ENCODE peak calls at places on chromosomes 13 and 19, in four cellular contexts. I is tibial artery, V is Panc1, N is breast epithelium. Y is an unnamed sample. For H3K4me1, the result is how much of the 10 kb centered on the place peaks cover.

GRCh38 chr13:112103971-112104872 is 37.3 kb downstream of the SOX1 start:
- DNase-seq in I (no peak), V (no peak), N (no peak), Y (peak)

GRCh38 chr19:16869331-16869972 is 19.3 kb upstream of the F2RL3 start:
- DNase-seq in N (no peak), I (no peak), V (no peak), Y (no peak)

GRCh38 chr19:38409631-38410133 is 6.8 kb downstream of the FAM98C start:
- DNase-seq in I (no peak), V (no peak), N (no peak), Y (no peak)

GRCh38 chr19:43913383-43913782 is 21.7 kb downstream of the ZNF45 start:
- DNase-seq in I (no peak), V (no peak), N (no peak), Y (peak)

GRCh38 chr19:7506385-7507328 is 9.2 kb upstream of the ZNF358 start:
- DNase-seq in N (peak), V (peak), I (peak), Y (peak)

GRCh38 chr13:57829496-57829895 is 198.0 kb downstream of the PCDH17 start:
- DNase-seq in I (no peak), N (no peak), V (no peak), Y (no peak)

GRCh38 chr13:28347456-28348371 is 147.2 kb downstream of the FLT1 start:
- DNase-seq in I (no peak), N (no peak), V (no peak), Y (no peak)

GRCh38 chr13:36297259-36297599 is 385 bp downstream of the CCDC169 start:
- DNase-seq in V (no peak), I (no peak), N (no peak), Y (no peak)

GRCh38 chr13:107928762-107929161 is 286.6 kb downstream of the LIG4 start:
- DNase-seq in V (no peak), N (no peak), I (no peak), Y (no peak)

GRCh38 chr19:39046037-39046821 is 13.9 kb upstream of the FBXO27 start:
- DNase-seq in I (no peak), V (no peak), N (no peak), Y (no peak)

GRCh38 chr13:44573790-44574465 is 2.2 kb downstream of the TSC22D1 start:
- DNase-seq in I (no peak), V (no peak), N (no peak), Y (no peak)

GRCh38 chr19:44401787-44402115 is 343 bp upstream of the ZNF285 start:
- DNase-seq in N (no peak), I (no peak), V (no peak), Y (no peak)

GRCh38 chr19:39401549-39402416 is 4.9 kb upstream of the ZFP36 start:
- DNase-seq in N (peak), I (peak), V (peak), Y (no peak)

GRCh38 chr13:104962411-104962810 is 1573.1 kb downstream of the EFNB2 start:
- DNase-seq in N (no peak), I (no peak), V (no peak), Y (no peak)

GRCh38 chr19:32223595-32224370 is 121.6 kb upstream of the ZNF507 start:
- DNase-seq in V (no peak), N (no peak), I (no peak), Y (peak)

GRCh38 chr13:39284801-39285388 is 246.6 kb downstream of the NHLRC3 start:
- DNase-seq in V (no peak), N (no peak), I (no peak), Y (no peak)

GRCh38 chr13:33058816-33059215 is 42.6 kb downstream of the KL start:
- DNase-seq in I (no peak), N (no peak), V (no peak), Y (no peak)

GRCh38 chr13:37010424-37010823 is 9.8 kb downstream of the EXOSC8 start:
- DNase-seq in I (no peak), V (no peak), N (no peak), Y (no peak)

GRCh38 chr13:29887030-29887557 is 36.7 kb upstream of the UBL3 start:
- DNase-seq in I (no peak), V (no peak), N (no peak), Y (no peak)

GRCh38 chr13:50685491-50685890 is 158.0 kb downstream of the DLEU7 start:
- DNase-seq in N (peak), I (peak), V (no peak), Y (peak)

GRCh38 chr19:31574251-31574973 is 225.2 kb upstream of the TSHZ3 start:
- DNase-seq in I (no peak), V (no peak), N (no peak), Y (no peak)

GRCh38 chr19:19404879-19405860 is at the start of gene GATAD2A:
- DNase-seq in N (peak), V (no peak), I (peak), Y (peak)

GRCh38 chr19:4010808-4011110 is 3.2 kb downstream of the PIAS4 start:
- DNase-seq in I (no peak), N (no peak), V (no peak), Y (no peak)

GRCh38 chr19:21590868-21591267 is 85.5 kb downstream of the ZNF429 start:
- DNase-seq in N (no peak), I (no peak), V (no peak), Y (no peak)

DNA sequence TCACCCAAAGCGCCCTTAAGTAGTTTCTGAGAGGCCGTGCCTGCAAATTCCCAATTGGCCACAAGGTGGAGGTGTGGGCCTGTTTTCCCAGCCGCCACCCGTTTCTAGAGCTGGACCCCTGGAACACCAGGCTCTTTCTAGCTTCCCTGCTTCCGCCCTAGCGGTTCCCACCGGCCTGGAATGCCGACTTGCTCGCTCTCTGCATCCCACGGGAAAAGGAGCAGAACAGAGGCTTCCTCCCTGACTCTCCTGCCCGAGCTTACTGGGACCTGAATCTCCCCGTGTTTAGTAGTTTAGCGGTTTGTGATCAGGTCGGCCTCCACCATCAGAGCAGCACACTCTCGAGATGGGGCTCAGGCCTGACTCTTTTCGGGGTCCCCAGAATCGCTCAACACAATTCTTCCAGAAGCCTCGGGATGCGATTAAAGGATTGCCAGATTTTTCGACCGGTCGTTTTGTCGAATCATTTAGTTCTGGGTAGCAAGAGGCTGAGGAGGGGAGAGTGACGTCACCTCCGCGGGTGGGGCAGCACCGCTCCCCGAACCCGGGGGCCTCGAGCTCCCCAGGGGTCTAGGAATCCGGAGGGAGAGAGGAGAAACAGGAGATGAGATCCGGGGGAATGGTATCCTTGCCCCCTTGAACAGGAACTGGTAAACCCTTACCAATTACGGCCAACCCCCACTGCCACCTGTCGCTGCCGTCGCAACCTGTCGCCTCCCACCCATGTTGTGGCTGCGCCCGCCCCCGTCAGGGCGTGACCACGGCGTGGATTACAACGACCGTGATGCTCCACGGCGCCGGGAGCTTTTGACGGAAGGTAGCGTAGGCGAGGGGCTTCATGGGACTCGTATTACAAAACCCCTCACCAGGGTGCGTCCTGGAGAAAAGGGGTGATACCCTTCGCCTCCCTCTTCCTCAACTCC is 8.0 kb downstream of the NAPSA start:
- DNase-seq in N (peak), V (no peak), I (peak), Y (peak)
- H3K4me1 ChIP-seq in N (under half), V (under half), I (under half), Y (under half)

DNA sequence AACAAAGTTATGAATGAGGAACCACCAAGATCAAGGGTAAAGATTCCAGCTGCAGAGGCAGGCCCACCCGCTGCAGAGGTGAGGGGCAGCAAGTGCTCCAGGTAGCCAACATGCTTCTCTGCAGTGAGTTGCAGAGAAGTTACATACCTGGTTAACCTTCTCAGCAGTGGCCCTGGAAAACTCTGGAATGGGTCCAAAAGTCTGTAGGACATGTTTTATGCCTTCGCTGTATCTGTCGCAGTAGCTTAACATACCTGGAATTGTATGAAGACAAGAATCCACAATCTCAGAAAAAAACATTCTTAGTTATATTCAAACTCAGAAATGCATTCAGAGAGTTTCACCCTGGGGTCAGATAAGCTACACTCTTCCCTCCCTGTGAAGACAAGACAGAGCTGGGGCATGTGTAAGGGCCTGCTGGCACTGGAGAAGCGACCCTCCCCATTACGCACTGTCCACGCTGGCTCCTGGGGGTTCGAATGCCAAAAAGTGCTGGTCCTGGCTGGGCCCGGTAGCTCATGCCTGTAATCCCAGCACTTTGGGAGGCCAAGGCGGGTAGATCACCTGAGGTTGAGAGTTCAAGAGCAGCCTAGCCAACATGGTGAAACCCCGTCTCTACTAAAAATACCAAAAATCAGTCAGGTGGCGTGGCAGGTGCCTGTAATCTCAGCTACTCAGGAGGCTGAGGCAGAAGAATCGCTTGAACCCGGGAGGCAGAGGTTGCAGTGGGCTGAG is 121.0 kb downstream of the CRYL1 start:
- DNase-seq in N (no peak), V (no peak), I (no peak), Y (no peak)
- H3K27ac ChIP-seq in N (no peak), V (no peak), I (no peak), Y (no peak)

GRCh38 chr13:43046259-43046658 is 22.9 kb downstream of the DNAJC15 start:
- DNase-seq in V (no peak), I (no peak), N (no peak), Y (no peak)
- H3K4me1 ChIP-seq in V (under half), I (under half), N (under half), Y (under half)

GRCh38 chr19:9786819-9787218 is 18.3 kb upstream of the ZNF846 start:
- DNase-seq in I (no peak), V (no peak), N (no peak), Y (no peak)

GRCh38 chr19:9786342-9786741 is 17.8 kb upstream of the ZNF846 start:
- DNase-seq in I (no peak), N (peak), V (no peak), Y (no peak)

GRCh38 chr19:9792191-9793050 is 23.9 kb upstream of the ZNF846 start:
- DNase-seq in I (peak), N (peak), V (peak), Y (peak)

GRCh38 chr19:9791552-9792181 is 23.1 kb upstream of the ZNF846 start:
- DNase-seq in N (peak), V (peak), I (peak), Y (peak)

GRCh38 chr19:9789066-9789465 is 20.5 kb upstream of the ZNF846 start:
- DNase-seq in V (no peak), I (no peak), N (no peak), Y (no peak)
- H3K27ac ChIP-seq in V (no peak), I (no peak), N (no peak), Y (no peak)

GRCh38 chr19:56976300-56976699 is 135.8 kb upstream of the PEG3 start:
- DNase-seq in N (no peak), I (no peak), V (no peak), Y (no peak)
- H3K4me1 ChIP-seq in N (under half), I (under half), V (under half), Y (under half)

GRCh38 chr13:102172406-102172805 is 229.4 kb downstream of the FGF14 start:
- DNase-seq in V (no peak), I (no peak), N (no peak), Y (no peak)
- H3K27ac ChIP-seq in V (no peak), I (no peak), N (no peak), Y (no peak)

DNA sequence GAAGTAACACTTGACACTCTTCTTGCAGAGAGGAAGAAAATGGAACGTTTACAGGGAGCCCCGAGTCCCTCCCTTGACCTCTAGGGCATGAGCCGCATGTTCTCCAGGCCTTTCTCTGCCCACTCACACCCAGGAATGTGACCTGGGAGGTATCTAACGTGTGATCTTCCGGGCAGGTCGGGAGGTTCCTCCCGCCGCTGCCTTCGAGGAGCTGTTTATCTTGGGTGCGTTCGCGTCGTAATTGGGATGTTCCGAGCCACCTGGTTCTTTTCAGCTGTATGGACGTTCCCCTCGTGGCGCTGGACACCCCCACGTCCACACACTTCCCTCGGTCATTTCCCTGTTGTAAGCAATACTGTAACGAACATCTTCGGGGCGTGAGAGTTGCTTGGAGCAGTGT is 13.6 kb downstream of the ARID3A start:
- DNase-seq in N (no peak), I (no peak), V (no peak), Y (no peak)
- H3K4me1 ChIP-seq in N (under half), I (under half), V (under half), Y (under half)

GRCh38 chr13:98075048-98075447 is 67.8 kb upstream of the FARP1 start:
- DNase-seq in N (no peak), V (no peak), I (no peak), Y (no peak)
- H3K27ac ChIP-seq in N (no peak), V (no peak), I (no peak), Y (no peak)

DNA sequence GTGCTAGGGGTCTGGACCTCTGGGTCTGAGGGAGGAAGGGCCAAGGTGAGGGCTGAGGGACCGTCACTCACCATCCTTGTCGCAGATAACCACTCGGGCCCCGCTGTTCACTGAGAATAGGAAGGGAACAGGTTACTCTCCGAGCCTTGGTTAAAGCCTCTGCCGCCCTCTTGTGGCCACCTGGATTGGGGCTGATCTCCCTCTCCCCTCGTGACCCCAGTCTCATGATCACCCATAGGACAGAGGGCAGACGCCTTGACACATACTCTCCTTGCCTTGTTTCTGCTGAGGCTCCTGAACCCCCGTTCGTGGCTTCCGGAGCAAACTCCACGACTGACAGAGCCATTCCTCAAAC is 580 bp downstream of the HSD17B14 start:
- DNase-seq in I (peak), V (peak), N (peak), Y (peak)
- H3K4me1 ChIP-seq in I (under half), V (under half), N (under half), Y (under half)

GRCh38 chr19:49642488-49643035 is 553 bp downstream of the SCAF1 start:
- DNase-seq in I (no peak), N (no peak), V (no peak), Y (no peak)

GRCh38 chr19:49645995-49646394 is 4.0 kb downstream of the SCAF1 start:
- DNase-seq in I (no peak), N (no peak), V (no peak), Y (no peak)

GRCh38 chr19:49641688-49642487 is at the start of gene SCAF1:
- DNase-seq in V (peak), I (peak), N (peak), Y (peak)

GRCh38 chr19:49645592-49645991 is 3.6 kb downstream of the SCAF1 start:
- DNase-seq in V (no peak), I (no peak), N (no peak), Y (no peak)

GRCh38 chr19:49643466-49643865 is 1.5 kb downstream of the SCAF1 start:
- DNase-seq in I (no peak), N (no peak), V (no peak), Y (no peak)
- H3K27ac ChIP-seq in I (no peak), N (no peak), V (peak), Y (no peak)